ENCODE peak calls at places on chromosomes 16 and 17, in seven cellular contexts. V is tibial nerve; J is hypothalamus; E is effector memory CD8-positive, alpha-beta T cell; Q is NCI-H1092; Z is activated CD4-positive, alpha-beta T cell treated with anti-CD3 and anti-CD28 coated beads, Interleukin-2, amount 50 U/mL, for 1 hour; R is 8988T. A is an unnamed sample.

GRCh38 chr17:41620583-41621434 is 3.6 kb downstream of the KRT17 start:
- DNase-seq in Z (no peak), R (no peak), V (no peak), E (no peak), Q (no peak), J (no peak), A (no peak)

GRCh38 chr17:59366040-59366757 is 34.7 kb downstream of the YPEL2 start:
- DNase-seq in V (no peak), J (no peak), E (no peak), R (no peak), Z (no peak), Q (peak), A (no peak)

GRCh38 chr17:58007781-58008706 is 998 bp upstream of the SRSF1 start:
- DNase-seq in E (no peak), J (no peak), R (no peak), Q (no peak), Z (no peak), V (no peak), A (no peak)

GRCh38 chr16:88626646-88627045 is 11.7 kb upstream of the IL17C start:
- DNase-seq in R (no peak), V (no peak), E (no peak), Z (no peak), J (no peak), Q (no peak), A (no peak)

GRCh38 chr16:880471-881171 is 80.1 kb upstream of the GNG13 start:
- DNase-seq in Q (no peak), J (no peak), E (no peak), R (no peak), V (no peak), Z (no peak), A (no peak)

GRCh38 chr16:53433930-53434435 is 288 bp upstream of the RBL2 start:
- DNase-seq in R (no peak), J (no peak), Z (peak), Q (no peak), V (no peak), E (no peak), A (no peak)

GRCh38 chr17:9974460-9975381 is 69.7 kb upstream of the RCVRN start:
- DNase-seq in Z (no peak), J (no peak), R (no peak), E (no peak), Q (no peak), V (no peak), A (no peak)

GRCh38 chr16:67198238-67198734 is 645 bp upstream of the ELMO3 start:
- DNase-seq in V (no peak), Z (no peak), J (peak), Q (no peak), R (peak), E (no peak), A (peak)

GRCh38 chr16:55495616-55496289 is 13.1 kb upstream of the LPCAT2 start:
- DNase-seq in E (no peak), V (no peak), Q (peak), R (no peak), Z (no peak), J (no peak), A (no peak)

GRCh38 chr17:81428121-81428515 is 32.9 kb downstream of the BAHCC1 start:
- DNase-seq in J (peak), R (no peak), V (no peak), E (no peak), Z (no peak), Q (peak), A (no peak)